ENCODE peak calls at places on chromosomes 3 and 15, in four cellular contexts. One of them, this sample, is unnamed.
A peak's percentile ranks its signal among the peaks of the same experiment; 100 is the strongest.

GRCh38 chr3:129162729-129163579 is 2.1 kb upstream of the ISY1 start:
- DNase-seq in mammary epithelial cell: no peak
- DNase-seq in right cardiac atrium: no peak
- DNase-seq in substantia nigra: no peak
- DNase-seq in this sample: no peak

GRCh38 chr3:138426211-138426610 is 8.2 kb upstream of the ESYT3 start:
- DNase-seq in mammary epithelial cell: peak; percentile 19
- DNase-seq in right cardiac atrium: no peak
- DNase-seq in substantia nigra: no peak
- DNase-seq in this sample: no peak

GRCh38 chr3:119524931-119525662 is 26.8 kb downstream of the TIMMDC1 start:
- DNase-seq in mammary epithelial cell: no peak
- DNase-seq in right cardiac atrium: no peak
- DNase-seq in substantia nigra: no peak
- DNase-seq in this sample: no peak

GRCh38 chr15:67883228-67883773 is 43.5 kb upstream of the RNU6-1 start:
- DNase-seq in mammary epithelial cell: no peak
- DNase-seq in right cardiac atrium: no peak
- DNase-seq in substantia nigra: no peak
- DNase-seq in this sample: no peak

GRCh38 chr15:60964527-60964926 is 264.6 kb downstream of the RORA start:
- DNase-seq in mammary epithelial cell: no peak
- DNase-seq in right cardiac atrium: no peak
- DNase-seq in substantia nigra: peak; percentile 50
- DNase-seq in this sample: no peak

GRCh38 chr15:91950631-91951384 is 97.3 kb downstream of the SLCO3A1 start:
- DNase-seq in mammary epithelial cell: peak; percentile 88
- DNase-seq in right cardiac atrium: no peak
- DNase-seq in substantia nigra: no peak
- DNase-seq in this sample: no peak

GRCh38 chr15:36501063-36501678 is 78.3 kb upstream of the CDIN1 start:
- DNase-seq in mammary epithelial cell: peak; percentile 63
- DNase-seq in right cardiac atrium: no peak
- DNase-seq in substantia nigra: peak; percentile 8
- DNase-seq in this sample: peak; percentile 45

GRCh38 chr15:45842151-45842550 is 207.3 kb downstream of the SQOR start:
- DNase-seq in mammary epithelial cell: no peak
- DNase-seq in right cardiac atrium: no peak
- DNase-seq in substantia nigra: no peak
- DNase-seq in this sample: no peak

GRCh38 chr3:156626104-156626503 is 48.3 kb upstream of the TIPARP start:
- DNase-seq in mammary epithelial cell: peak; percentile 92
- DNase-seq in right cardiac atrium: no peak
- DNase-seq in substantia nigra: no peak
- DNase-seq in this sample: peak; percentile 71

GRCh38 chr3:17302774-17303173 is 418.0 kb downstream of the PLCL2 start:
- DNase-seq in mammary epithelial cell: no peak
- DNase-seq in right cardiac atrium: peak; percentile 58
- DNase-seq in substantia nigra: no peak
- DNase-seq in this sample: no peak

GRCh38 chr3:113264249-113264648 is 52.9 kb downstream of the BOC start:
- DNase-seq in mammary epithelial cell: no peak
- DNase-seq in right cardiac atrium: no peak
- DNase-seq in substantia nigra: peak; percentile 23
- DNase-seq in this sample: no peak

GRCh38 chr15:62517541-62517940 is 352.5 kb upstream of the C2CD4B start:
- DNase-seq in mammary epithelial cell: no peak
- DNase-seq in right cardiac atrium: no peak
- DNase-seq in substantia nigra: no peak
- DNase-seq in this sample: no peak

GRCh38 chr3:193190387-193190786 is 50.6 kb upstream of the PLAAT1 start:
- DNase-seq in mammary epithelial cell: peak; percentile 21
- DNase-seq in right cardiac atrium: no peak
- DNase-seq in substantia nigra: peak; percentile 4
- DNase-seq in this sample: no peak

GRCh38 chr3:72346526-72346926 is 501.7 kb downstream of the SHQ1 start:
- DNase-seq in mammary epithelial cell: peak; percentile 96
- DNase-seq in right cardiac atrium: no peak
- DNase-seq in substantia nigra: no peak
- DNase-seq in this sample: peak; percentile 67

GRCh38 chr3:45496550-45496949 is 98.0 kb upstream of the LIMD1 start:
- DNase-seq in mammary epithelial cell: no peak
- DNase-seq in right cardiac atrium: peak; percentile 49
- DNase-seq in substantia nigra: no peak
- DNase-seq in this sample: no peak

GRCh38 chr15:33742807-33743206 is 225.5 kb upstream of the CHRM5 start:
- DNase-seq in mammary epithelial cell: no peak
- DNase-seq in right cardiac atrium: no peak
- DNase-seq in substantia nigra: no peak
- DNase-seq in this sample: no peak

GRCh38 chr3:42696356-42697301 is 6.0 kb downstream of the HHATL start:
- DNase-seq in mammary epithelial cell: no peak
- DNase-seq in right cardiac atrium: no peak
- DNase-seq in substantia nigra: no peak
- DNase-seq in this sample: no peak

GRCh38 chr15:28969511-28970085 is 83.8 kb downstream of the APBA2 start:
- DNase-seq in mammary epithelial cell: no peak
- DNase-seq in right cardiac atrium: no peak
- DNase-seq in substantia nigra: peak; percentile 60
- DNase-seq in this sample: no peak

This sample was measured in RWPE1.